ENCODE peak calls at places on chromosomes 3 and 15, in eight cellular contexts. J is BJ; W is stimulated activated CD8-positive, alpha-beta memory T cell treated with anti-CD3 and anti-CD28 coated beads, Interleukin-7, amount 100 ng/mL, for 48 hours; V is fibroblast of mammary gland; B is RCC 7860; Y is neural crest cell; Z is GM23248; E is progenitor cell of endocrine pancreas. P is an unnamed sample.

GRCh38 chr15:20357139-20358065 is 184.2 kb downstream of the GOLGA6L6 start:
- DNase-seq in Z (no peak), Y (no peak), V (no peak), W (no peak), J (no peak), B (no peak), E (no peak), P (no peak)

GRCh38 chr3:10548997-10549396 is 43.6 kb upstream of the ATP2B2 start:
- DNase-seq in B (peak), E (no peak), Y (no peak), Z (no peak), J (no peak), V (peak), W (no peak), P (peak)

GRCh38 chr3:74267583-74268184 is 346.8 kb downstream of the CNTN3 start:
- DNase-seq in E (no peak), W (no peak), V (peak), J (no peak), Z (peak), B (no peak), Y (peak), P (peak)

GRCh38 chr3:144237351-144237750 is 265.7 kb downstream of the DIPK2A start:
- DNase-seq in B (no peak), V (no peak), W (no peak), Z (no peak), J (no peak), Y (no peak), E (no peak), P (no peak)

GRCh38 chr3:64107154-64107553 is 83.9 kb upstream of the PSMD6 start:
- DNase-seq in W (no peak), Z (no peak), E (no peak), V (no peak), Y (no peak), J (no peak), B (no peak), P (no peak)

GRCh38 chr3:71585891-71586809 is 2.6 kb upstream of the FOXP1 start:
- DNase-seq in B (no peak), Z (peak), V (peak), Y (no peak), E (no peak), W (no peak), J (no peak), P (peak)

GRCh38 chr3:4841225-4841624 is 138.0 kb upstream of the BHLHE40 start:
- DNase-seq in V (no peak), Z (no peak), B (no peak), W (no peak), Y (no peak), J (no peak), E (no peak), P (no peak)

GRCh38 chr3:160278210-160278609 is 53.0 kb downstream of the C3orf80 start:
- DNase-seq in Y (no peak), J (no peak), V (no peak), W (no peak), Z (no peak), E (no peak), B (no peak), P (no peak)

GRCh38 chr15:77493324-77493907 is 72.7 kb downstream of the HMG20A start:
- DNase-seq in B (no peak), Y (no peak), V (peak), W (no peak), E (no peak), Z (peak), J (no peak), P (no peak)

P was measured in RKO.